ENCODE peak calls at places on chromosome 18, in eight cellular contexts. M, A, O, K, Z, I, T and Y are unnamed samples.

GRCh38 chr18:23849141-23849540 is 159.9 kb downstream of the LAMA3 start:
- DNase-seq in K (no peak), Z (no peak), T (no peak), A (no peak), M (no peak), I (no peak), O (no peak), Y (peak; percentile 7)

GRCh38 chr18:32373995-32374394 is 96.7 kb downstream of the GAREM1 start:
- DNase-seq in I (no peak), T (no peak), Z (peak; percentile 24), O (peak; percentile 78), A (no peak), M (no peak), K (peak; percentile 34), Y (peak; percentile 96)

GRCh38 chr18:70419526-70419925 is 130.7 kb downstream of the SOCS6 start:
- DNase-seq in Z (peak; percentile 41), K (no peak), I (no peak), A (no peak), O (no peak), M (no peak), T (no peak), Y (peak; percentile 82)

GRCh38 chr18:9742588-9743131 is 34.6 kb downstream of the RAB31 start:
- DNase-seq in Z (no peak), M (no peak), K (no peak), T (no peak), A (no peak), I (no peak), O (no peak), Y (no peak)

GRCh38 chr18:13452448-13452811 is 233.9 kb downstream of the LDLRAD4 start:
- DNase-seq in M (no peak), T (no peak), K (no peak), O (no peak), Z (no peak), I (no peak), A (no peak), Y (no peak)

GRCh38 chr18:34491719-34492118 is 218.4 kb upstream of the DTNA start:
- DNase-seq in I (no peak), A (no peak), Z (peak; percentile 90), O (no peak), K (no peak), T (no peak), M (no peak), Y (no peak)

GRCh38 chr18:50724631-50725235 is 95.1 kb downstream of the MRO start:
- DNase-seq in Z (no peak), M (no peak), O (no peak), T (peak; percentile 54), K (no peak), I (no peak), A (no peak), Y (no peak)

GRCh38 chr18:45441110-45441842 is 174.0 kb upstream of the SLC14A2 start:
- DNase-seq in I (no peak), Z (peak; percentile 21), O (no peak), K (no peak), T (no peak), M (no peak), A (no peak), Y (peak; percentile 17)

GRCh38 chr18:26342646-26343045 is 116.4 kb downstream of the TAF4B start:
- DNase-seq in K (no peak), Z (no peak), O (no peak), M (no peak), A (no peak), T (no peak), I (no peak), Y (no peak)

GRCh38 chr18:58105206-58105907 is 61.3 kb downstream of the NEDD4L start:
- DNase-seq in Z (no peak), A (no peak), I (no peak), O (no peak), K (no peak), M (no peak), T (no peak), Y (no peak)

GRCh38 chr18:49899647-49900330 is 86.5 kb upstream of the ACAA2 start:
- DNase-seq in I (no peak), T (no peak), Z (no peak), O (no peak), A (no peak), M (no peak), K (peak; percentile 13), Y (peak; percentile 13)